ENCODE peak calls at places on chromosomes 5 and 9, in ten cellular contexts. One of them, this sample, is unnamed.

GRCh38 chr9:134177186-134177585 is 12.8 kb upstream of the RNU6ATAC start:
- DNase-seq in Caco-2: no peak
- DNase-seq in fibroblast of pulmonary artery: no peak
- DNase-seq in endodermal cell: no peak
- DNase-seq in upper lobe of right lung: no peak
- DNase-seq in fibroblast of lung: no peak
- DNase-seq in uterus: no peak
- DNase-seq in spleen: no peak
- DNase-seq in left ventricle myocardium inferior: no peak
- DNase-seq in kidney: no peak
- DNase-seq in this sample: no peak

GRCh38 chr9:122281368-122281767 is 16.7 kb downstream of the MRRF start:
- DNase-seq in Caco-2: no peak
- DNase-seq in fibroblast of pulmonary artery: no peak
- DNase-seq in endodermal cell: no peak
- DNase-seq in upper lobe of right lung: no peak
- DNase-seq in fibroblast of lung: no peak
- DNase-seq in uterus: no peak
- DNase-seq in spleen: no peak
- DNase-seq in left ventricle myocardium inferior: no peak
- DNase-seq in kidney: no peak
- DNase-seq in this sample: no peak

GRCh38 chr9:37350486-37351190 is 71.9 kb upstream of the GRHPR start:
- DNase-seq in Caco-2: no peak
- DNase-seq in fibroblast of pulmonary artery: peak
- DNase-seq in endodermal cell: no peak
- DNase-seq in upper lobe of right lung: no peak
- DNase-seq in fibroblast of lung: peak
- DNase-seq in uterus: no peak
- DNase-seq in spleen: no peak
- DNase-seq in left ventricle myocardium inferior: no peak
- DNase-seq in kidney: no peak
- DNase-seq in this sample: no peak

GRCh38 chr9:3875371-3876132 is 349.8 kb upstream of the RFX3 start:
- DNase-seq in Caco-2: no peak
- DNase-seq in fibroblast of pulmonary artery: peak
- DNase-seq in endodermal cell: no peak
- DNase-seq in upper lobe of right lung: no peak
- DNase-seq in fibroblast of lung: peak
- DNase-seq in uterus: no peak
- DNase-seq in spleen: no peak
- DNase-seq in left ventricle myocardium inferior: no peak
- DNase-seq in kidney: no peak
- DNase-seq in this sample: peak

GRCh38 chr9:113468716-113469448 is 5.4 kb downstream of the RGS3 start:
- DNase-seq in Caco-2: no peak
- DNase-seq in fibroblast of pulmonary artery: no peak
- DNase-seq in endodermal cell: peak
- DNase-seq in upper lobe of right lung: no peak
- DNase-seq in fibroblast of lung: no peak
- DNase-seq in uterus: no peak
- DNase-seq in spleen: no peak
- DNase-seq in left ventricle myocardium inferior: peak
- DNase-seq in kidney: no peak
- DNase-seq in this sample: no peak

GRCh38 chr5:74206571-74207550 is 433.7 kb downstream of the ENC1 start:
- DNase-seq in Caco-2: no peak
- DNase-seq in fibroblast of pulmonary artery: peak
- DNase-seq in endodermal cell: no peak
- DNase-seq in upper lobe of right lung: peak
- DNase-seq in fibroblast of lung: peak
- DNase-seq in uterus: peak
- DNase-seq in spleen: no peak
- DNase-seq in left ventricle myocardium inferior: peak
- DNase-seq in kidney: peak
- DNase-seq in this sample: peak

GRCh38 chr9:130451509-130452388 is 7.0 kb downstream of the ASS1 start:
- DNase-seq in Caco-2: peak
- DNase-seq in fibroblast of pulmonary artery: peak
- DNase-seq in endodermal cell: peak
- DNase-seq in upper lobe of right lung: peak
- DNase-seq in fibroblast of lung: peak
- DNase-seq in uterus: peak
- DNase-seq in spleen: no peak
- DNase-seq in left ventricle myocardium inferior: peak
- DNase-seq in kidney: peak
- DNase-seq in this sample: peak

GRCh38 chr9:121445986-121446385 is 53.7 kb downstream of the GGTA1 start:
- DNase-seq in Caco-2: no peak
- DNase-seq in fibroblast of pulmonary artery: no peak
- DNase-seq in endodermal cell: peak
- DNase-seq in upper lobe of right lung: no peak
- DNase-seq in fibroblast of lung: no peak
- DNase-seq in uterus: no peak
- DNase-seq in spleen: no peak
- DNase-seq in left ventricle myocardium inferior: no peak
- DNase-seq in kidney: no peak
- DNase-seq in this sample: no peak

DNA sequence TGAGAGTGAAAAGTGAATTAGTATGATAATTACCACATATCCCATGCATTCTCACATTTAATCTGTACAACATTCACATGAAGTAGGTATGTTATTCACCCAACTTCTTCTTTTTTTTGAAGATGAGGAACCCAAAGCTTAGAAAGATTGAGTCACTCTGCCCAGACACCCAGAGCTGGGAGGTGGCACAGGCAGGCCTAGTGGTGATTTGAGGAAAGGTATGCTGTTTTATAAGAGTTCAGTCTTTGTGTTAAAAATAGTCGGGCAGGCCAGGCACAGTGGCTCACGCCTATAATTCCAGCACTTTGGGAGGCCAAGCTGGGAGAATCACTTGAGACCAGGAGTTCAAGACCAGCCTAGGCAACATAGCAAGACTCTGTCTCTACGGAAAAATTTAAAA is 285.3 kb downstream of the NR3C1 start:
- DNase-seq in Caco-2: no peak
- DNase-seq in fibroblast of pulmonary artery: no peak
- DNase-seq in endodermal cell: no peak
- DNase-seq in upper lobe of right lung: no peak
- DNase-seq in fibroblast of lung: no peak
- DNase-seq in uterus: no peak
- DNase-seq in spleen: peak
- DNase-seq in left ventricle myocardium inferior: no peak
- DNase-seq in kidney: no peak
- DNase-seq in this sample: no peak
- H3K4me3 ChIP-seq in Caco-2: no peak
- H3K4me3 ChIP-seq in fibroblast of pulmonary artery: no peak
- H3K4me3 ChIP-seq in endodermal cell: no peak
- H3K4me3 ChIP-seq in upper lobe of right lung: no peak
- H3K4me3 ChIP-seq in fibroblast of lung: no peak
- H3K4me3 ChIP-seq in uterus: no peak
- H3K4me3 ChIP-seq in spleen: no peak
- H3K4me3 ChIP-seq in left ventricle myocardium inferior: no peak
- H3K4me3 ChIP-seq in kidney: no peak
- H3K4me3 ChIP-seq in this sample: no peak

DNA sequence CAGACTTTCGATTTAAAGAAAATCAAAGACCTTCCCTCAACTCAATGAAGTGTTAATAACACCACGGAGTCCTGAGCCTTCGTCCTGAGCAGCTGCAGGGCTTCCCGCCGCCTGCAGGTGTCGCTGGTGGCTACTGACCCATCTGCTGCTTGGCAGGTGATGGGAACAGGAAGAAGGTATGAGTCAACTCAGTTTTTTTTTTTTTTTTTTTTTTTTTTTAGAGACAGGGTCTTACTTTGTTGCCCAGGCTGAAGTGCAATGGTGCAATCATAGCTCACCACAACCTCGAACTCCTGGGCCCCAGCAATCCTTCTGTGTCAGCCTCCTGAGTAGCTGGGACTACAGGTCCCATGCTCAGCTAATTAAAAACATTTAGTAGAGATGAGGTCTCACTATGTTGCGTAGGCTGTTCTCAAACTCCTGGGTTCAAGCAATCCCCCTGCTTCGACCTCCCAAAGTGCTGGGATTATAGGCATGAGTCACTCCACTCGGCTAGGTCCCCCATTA is 185.7 kb upstream of the IL12B start:
- DNase-seq in Caco-2: peak
- DNase-seq in fibroblast of pulmonary artery: peak
- DNase-seq in endodermal cell: peak
- DNase-seq in upper lobe of right lung: peak
- DNase-seq in fibroblast of lung: peak
- DNase-seq in uterus: peak
- DNase-seq in spleen: peak
- DNase-seq in left ventricle myocardium inferior: peak
- DNase-seq in kidney: peak
- DNase-seq in this sample: no peak
- TF ChIP-seq CTCF in Caco-2: peak
- TF ChIP-seq CTCF in fibroblast of pulmonary artery: peak
- TF ChIP-seq CTCF in endodermal cell: peak
- TF ChIP-seq CTCF in upper lobe of right lung: peak
- TF ChIP-seq CTCF in fibroblast of lung: peak
- TF ChIP-seq CTCF in uterus: peak
- TF ChIP-seq CTCF in spleen: peak
- TF ChIP-seq CTCF in left ventricle myocardium inferior: peak
- TF ChIP-seq CTCF in kidney: peak
- TF ChIP-seq CTCF in this sample: peak

GRCh38 chr9:84670106-84670800 is 724 bp downstream of the NTRK2 start:
- DNase-seq in Caco-2: no peak
- DNase-seq in fibroblast of pulmonary artery: no peak
- DNase-seq in endodermal cell: peak
- DNase-seq in upper lobe of right lung: no peak
- DNase-seq in fibroblast of lung: peak
- DNase-seq in uterus: no peak
- DNase-seq in spleen: peak
- DNase-seq in left ventricle myocardium inferior: peak
- DNase-seq in kidney: peak
- DNase-seq in this sample: no peak

GRCh38 chr9:84669008-84669292 is 579 bp upstream of the NTRK2 start:
- DNase-seq in Caco-2: no peak
- DNase-seq in fibroblast of pulmonary artery: no peak
- DNase-seq in endodermal cell: no peak
- DNase-seq in upper lobe of right lung: no peak
- DNase-seq in fibroblast of lung: no peak
- DNase-seq in uterus: no peak
- DNase-seq in spleen: no peak
- DNase-seq in left ventricle myocardium inferior: no peak
- DNase-seq in kidney: no peak
- DNase-seq in this sample: no peak

GRCh38 chr9:84670801-84671153 is 1.2 kb downstream of the NTRK2 start:
- DNase-seq in Caco-2: no peak
- DNase-seq in fibroblast of pulmonary artery: no peak
- DNase-seq in endodermal cell: no peak
- DNase-seq in upper lobe of right lung: no peak
- DNase-seq in fibroblast of lung: no peak
- DNase-seq in uterus: no peak
- DNase-seq in spleen: no peak
- DNase-seq in left ventricle myocardium inferior: no peak
- DNase-seq in kidney: no peak
- DNase-seq in this sample: no peak

GRCh38 chr9:84668204-84669007 is 1.1 kb upstream of the NTRK2 start:
- DNase-seq in Caco-2: peak
- DNase-seq in fibroblast of pulmonary artery: peak
- DNase-seq in endodermal cell: peak
- DNase-seq in upper lobe of right lung: peak
- DNase-seq in fibroblast of lung: peak
- DNase-seq in uterus: no peak
- DNase-seq in spleen: peak
- DNase-seq in left ventricle myocardium inferior: peak
- DNase-seq in kidney: peak
- DNase-seq in this sample: peak

DNA sequence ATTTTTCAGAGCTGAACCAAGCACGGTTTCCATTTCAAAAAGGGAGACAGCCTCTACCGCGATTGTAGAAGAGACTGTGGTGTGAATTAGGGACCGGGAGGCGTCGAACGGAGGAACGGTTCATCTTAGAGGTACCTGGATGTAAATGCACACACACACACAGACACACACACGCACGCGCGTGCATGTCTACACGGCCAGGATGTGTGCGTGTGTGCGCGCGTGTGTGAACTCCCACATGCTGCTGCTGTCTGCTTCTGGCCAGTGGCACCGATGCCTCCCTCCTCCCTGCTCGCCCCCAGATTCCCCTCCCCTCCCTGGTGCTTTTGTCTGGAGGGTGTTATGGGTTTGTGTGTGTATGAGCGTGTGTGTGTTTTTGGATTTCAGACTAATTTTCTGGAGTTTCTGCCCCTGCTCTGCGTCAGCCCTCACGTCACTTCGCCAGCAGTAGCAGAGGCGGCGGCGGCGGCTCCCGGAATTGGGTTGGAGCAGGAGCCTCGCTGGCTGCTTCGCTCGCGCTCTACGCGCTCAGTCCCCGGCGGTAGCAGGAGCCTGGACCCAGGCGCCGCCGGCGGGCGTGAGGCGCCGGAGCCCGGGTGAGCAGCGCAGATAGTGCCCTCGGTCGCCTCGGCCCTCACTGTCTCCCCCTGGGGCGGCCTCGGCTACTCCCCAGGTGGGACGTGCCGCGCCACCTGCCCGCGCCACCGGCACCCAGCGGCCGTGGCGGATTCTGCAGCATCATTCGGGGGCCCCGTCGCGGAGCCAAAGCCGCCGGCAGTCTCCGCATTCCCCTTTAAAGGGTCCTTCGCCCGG is at the start of gene NTRK2:
- DNase-seq in Caco-2: no peak
- DNase-seq in fibroblast of pulmonary artery: peak
- DNase-seq in endodermal cell: peak
- DNase-seq in upper lobe of right lung: no peak
- DNase-seq in fibroblast of lung: peak
- DNase-seq in uterus: no peak
- DNase-seq in spleen: peak
- DNase-seq in left ventricle myocardium inferior: peak
- DNase-seq in kidney: peak
- DNase-seq in this sample: no peak
- H3K4me3 ChIP-seq in Caco-2: peak
- H3K4me3 ChIP-seq in fibroblast of pulmonary artery: peak
- H3K4me3 ChIP-seq in endodermal cell: peak
- H3K4me3 ChIP-seq in upper lobe of right lung: peak
- H3K4me3 ChIP-seq in fibroblast of lung: peak
- H3K4me3 ChIP-seq in uterus: peak
- H3K4me3 ChIP-seq in spleen: peak
- H3K4me3 ChIP-seq in left ventricle myocardium inferior: peak
- H3K4me3 ChIP-seq in kidney: peak
- H3K4me3 ChIP-seq in this sample: peak

DNA sequence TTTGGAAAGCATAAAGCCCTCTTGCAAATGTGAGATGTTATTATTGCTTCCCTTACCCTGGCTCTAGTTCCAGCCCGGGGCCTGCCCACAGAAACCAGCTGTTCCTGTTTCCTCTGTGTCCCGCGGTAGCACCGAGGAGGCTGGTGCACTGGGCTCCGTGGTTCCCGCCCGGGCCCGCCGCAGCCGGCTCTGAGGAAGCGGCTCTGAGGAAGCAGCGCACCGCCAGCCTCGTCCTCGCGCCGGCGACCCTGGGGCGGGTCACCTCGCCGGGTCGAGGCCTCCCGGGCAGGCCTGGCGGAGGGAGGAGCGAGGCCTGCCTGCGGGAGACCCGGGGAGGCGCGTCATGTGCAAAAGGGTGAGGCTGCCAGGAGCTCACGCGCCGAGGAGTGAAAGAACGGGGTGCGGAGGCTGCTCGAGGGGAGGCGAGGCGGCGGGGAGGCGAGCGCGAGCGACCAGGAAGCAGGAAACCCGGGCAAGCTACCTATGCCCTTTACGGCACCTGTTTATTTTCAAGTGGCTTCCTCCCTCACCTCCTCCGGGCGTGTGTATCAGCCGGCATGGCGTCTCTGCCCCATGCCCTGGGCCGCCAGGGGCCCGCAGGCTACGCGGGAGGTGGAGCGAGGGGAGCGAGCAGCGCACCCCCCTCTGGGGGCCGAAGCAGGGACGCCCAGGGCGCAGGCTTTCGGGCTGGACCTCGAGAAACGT is 61.3 kb upstream of the MEGF10 start:
- DNase-seq in Caco-2: peak
- DNase-seq in fibroblast of pulmonary artery: peak
- DNase-seq in endodermal cell: peak
- DNase-seq in upper lobe of right lung: peak
- DNase-seq in fibroblast of lung: peak
- DNase-seq in uterus: peak
- DNase-seq in spleen: peak
- DNase-seq in left ventricle myocardium inferior: peak
- DNase-seq in kidney: peak
- DNase-seq in this sample: no peak
- TF ChIP-seq CTCF in Caco-2: peak
- TF ChIP-seq CTCF in fibroblast of pulmonary artery: no peak
- TF ChIP-seq CTCF in endodermal cell: peak
- TF ChIP-seq CTCF in upper lobe of right lung: peak
- TF ChIP-seq CTCF in fibroblast of lung: peak
- TF ChIP-seq CTCF in uterus: no peak
- TF ChIP-seq CTCF in spleen: no peak
- TF ChIP-seq CTCF in left ventricle myocardium inferior: peak
- TF ChIP-seq CTCF in kidney: no peak
- TF ChIP-seq CTCF in this sample: no peak

This sample was measured in HFF-Myc.